ENCODE peak calls at places on chromosomes 7 and 10, in four cellular contexts. One of them, this sample, is unnamed.
A peak's percentile ranks its signal among the peaks of the same experiment; 100 is the strongest.

GRCh38 chr10:8033812-8034665 is 20.4 kb upstream of the GATA3 start:
- DNase-seq in tibial artery: no peak
- DNase-seq in BE2C: no peak
- DNase-seq in GM12865: no peak
- DNase-seq in this sample: no peak

GRCh38 chr10:133444342-133445267 is 9.1 kb upstream of the SCART1 start:
- DNase-seq in tibial artery: no peak
- DNase-seq in BE2C: no peak
- DNase-seq in GM12865: no peak
- DNase-seq in this sample: no peak

GRCh38 chr7:102927303-102927933 is 14.6 kb downstream of the LRRC17 start:
- DNase-seq in tibial artery: no peak
- DNase-seq in BE2C: no peak
- DNase-seq in GM12865: no peak
- DNase-seq in this sample: no peak

GRCh38 chr7:157676001-157676400 is 339.2 kb downstream of the DNAJB6 start:
- DNase-seq in tibial artery: no peak
- DNase-seq in BE2C: no peak
- DNase-seq in GM12865: no peak
- DNase-seq in this sample: no peak

GRCh38 chr7:111846900-111847299 is 284.6 kb upstream of the IMMP2L start:
- DNase-seq in tibial artery: no peak
- DNase-seq in BE2C: no peak
- DNase-seq in GM12865: no peak
- DNase-seq in this sample: no peak

GRCh38 chr10:60733189-60733815 is 45.0 kb upstream of the CDK1 start:
- DNase-seq in tibial artery: no peak
- DNase-seq in BE2C: peak; percentile 10
- DNase-seq in GM12865: peak; percentile 24
- DNase-seq in this sample: peak; percentile 55

GRCh38 chr7:38102486-38102885 is 75.6 kb upstream of the STARD3NL start:
- DNase-seq in tibial artery: no peak
- DNase-seq in BE2C: no peak
- DNase-seq in GM12865: no peak
- DNase-seq in this sample: no peak

GRCh38 chr7:28272461-28272877 is 91.9 kb upstream of the JAZF1 start:
- DNase-seq in tibial artery: peak; percentile 45
- DNase-seq in BE2C: peak; percentile 84
- DNase-seq in GM12865: peak; percentile 9
- DNase-seq in this sample: peak; percentile 18

GRCh38 chr10:126497672-126498071 is 109.4 kb upstream of the ADAM12 start:
- DNase-seq in tibial artery: no peak
- DNase-seq in BE2C: no peak
- DNase-seq in GM12865: no peak
- DNase-seq in this sample: no peak
- TF ChIP-seq CTCF in tibial artery: no peak
- TF ChIP-seq CTCF in BE2C: no peak
- TF ChIP-seq CTCF in GM12865: no peak
- TF ChIP-seq CTCF in this sample: no peak

GRCh38 chr10:121665809-121666208 is 67.6 kb upstream of the FGFR2 start:
- DNase-seq in tibial artery: no peak
- DNase-seq in BE2C: no peak
- DNase-seq in GM12865: no peak
- DNase-seq in this sample: no peak

GRCh38 chr10:121664671-121665070 is 66.4 kb upstream of the FGFR2 start:
- DNase-seq in tibial artery: no peak
- DNase-seq in BE2C: no peak
- DNase-seq in GM12865: no peak
- DNase-seq in this sample: no peak

GRCh38 chr10:121661451-121661851 is 63.2 kb upstream of the FGFR2 start:
- DNase-seq in tibial artery: no peak
- DNase-seq in BE2C: no peak
- DNase-seq in GM12865: no peak
- DNase-seq in this sample: no peak

GRCh38 chr10:121662531-121662930 is 64.3 kb upstream of the FGFR2 start:
- DNase-seq in tibial artery: no peak
- DNase-seq in BE2C: no peak
- DNase-seq in GM12865: no peak
- DNase-seq in this sample: no peak

GRCh38 chr10:121662945-121663917 is 65.0 kb upstream of the FGFR2 start:
- DNase-seq in tibial artery: no peak
- DNase-seq in BE2C: peak; percentile 52
- DNase-seq in GM12865: peak; percentile 6
- DNase-seq in this sample: no peak
- TF ChIP-seq CTCF in tibial artery: no peak
- TF ChIP-seq CTCF in BE2C: peak; percentile 52
- TF ChIP-seq CTCF in GM12865: peak; percentile 42
- TF ChIP-seq CTCF in this sample: peak; percentile 40

DNA sequence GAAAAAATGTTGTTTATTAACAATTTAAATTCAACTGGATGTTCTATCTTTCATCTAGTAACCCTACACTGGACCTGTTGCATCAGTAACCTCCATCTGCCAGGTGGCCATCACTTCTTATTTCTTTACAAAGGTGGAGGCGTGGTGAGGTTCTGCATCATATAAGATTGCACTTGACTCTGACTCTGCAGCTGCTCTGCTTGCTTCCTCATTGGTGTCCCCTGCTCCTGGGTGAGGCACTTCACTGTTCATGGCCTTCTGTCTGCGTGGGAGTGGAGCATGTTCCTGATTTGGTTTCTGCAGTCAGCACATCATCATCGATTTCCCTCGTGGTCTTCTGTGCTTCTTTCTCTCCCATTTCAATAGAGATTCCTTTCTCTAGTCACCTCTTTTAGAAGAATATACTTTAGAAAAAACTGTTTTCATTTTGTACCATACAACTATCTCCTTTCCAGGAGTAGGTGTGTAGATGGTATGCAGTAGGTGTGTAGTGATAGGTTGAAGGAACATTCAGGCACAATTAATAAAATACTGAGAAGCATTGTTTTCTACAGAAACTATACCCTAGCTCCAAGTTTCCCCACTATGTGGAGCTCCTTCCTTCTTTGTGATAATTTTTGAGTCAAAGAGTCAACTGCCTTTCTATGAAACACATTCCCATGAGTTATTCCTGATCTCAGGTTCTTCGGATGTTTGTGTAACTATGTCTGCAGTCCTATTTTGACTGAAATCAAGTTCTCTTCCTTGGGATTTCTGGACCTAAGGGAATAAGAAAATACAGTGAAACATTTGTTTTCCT is 231.7 kb upstream of the CNTNAP2 start:
- DNase-seq in tibial artery: no peak
- DNase-seq in BE2C: no peak
- DNase-seq in GM12865: no peak
- DNase-seq in this sample: no peak
- TF ChIP-seq CTCF in tibial artery: no peak
- TF ChIP-seq CTCF in BE2C: no peak
- TF ChIP-seq CTCF in GM12865: no peak
- TF ChIP-seq CTCF in this sample: no peak

GRCh38 chr10:3781458-3782098 is 3.4 kb downstream of the KLF6 start:
- DNase-seq in tibial artery: peak; percentile 60
- DNase-seq in BE2C: peak; percentile 60
- DNase-seq in GM12865: peak; percentile 70
- DNase-seq in this sample: no peak
- TF ChIP-seq CTCF in tibial artery: peak; percentile 36
- TF ChIP-seq CTCF in BE2C: peak; percentile 72
- TF ChIP-seq CTCF in GM12865: peak; percentile 76
- TF ChIP-seq CTCF in this sample: no peak

GRCh38 chr7:42574693-42575084 is 337.2 kb downstream of the C7orf25 start:
- DNase-seq in tibial artery: no peak
- DNase-seq in BE2C: no peak
- DNase-seq in GM12865: no peak
- DNase-seq in this sample: no peak
- TF ChIP-seq CTCF in tibial artery: no peak
- TF ChIP-seq CTCF in BE2C: no peak
- TF ChIP-seq CTCF in GM12865: no peak
- TF ChIP-seq CTCF in this sample: no peak

DNA sequence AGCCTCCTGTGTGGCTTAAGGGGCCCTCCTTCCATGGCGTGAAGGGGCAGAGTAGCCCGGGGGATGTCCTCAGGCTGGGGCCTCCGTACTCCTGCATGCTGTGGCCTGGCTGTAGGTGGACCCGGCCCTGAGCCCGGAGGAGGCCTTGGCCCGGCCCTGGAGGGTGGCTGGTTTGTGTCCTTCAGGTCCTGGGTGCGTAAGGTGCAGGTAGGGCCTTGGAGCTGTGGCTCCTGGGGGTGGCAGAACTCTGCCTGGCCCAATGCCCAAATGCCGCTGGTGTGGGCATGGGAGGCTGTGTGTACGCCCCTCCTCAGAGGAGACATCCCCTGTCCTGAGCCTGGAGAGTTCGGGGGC is 26.9 kb upstream of the AMZ1 start:
- DNase-seq in tibial artery: no peak
- DNase-seq in BE2C: no peak
- DNase-seq in GM12865: no peak
- DNase-seq in this sample: no peak
- TF ChIP-seq CTCF in tibial artery: no peak
- TF ChIP-seq CTCF in BE2C: no peak
- TF ChIP-seq CTCF in GM12865: no peak
- TF ChIP-seq CTCF in this sample: no peak

GRCh38 chr10:14579405-14579804 is 195.3 kb downstream of the FAM107B start:
- DNase-seq in tibial artery: no peak
- DNase-seq in BE2C: no peak
- DNase-seq in GM12865: no peak
- DNase-seq in this sample: no peak
- TF ChIP-seq CTCF in tibial artery: no peak
- TF ChIP-seq CTCF in BE2C: no peak
- TF ChIP-seq CTCF in GM12865: no peak
- TF ChIP-seq CTCF in this sample: no peak